ENCODE peak calls at places on chromosomes 2 and 18, in four cellular contexts. J is neuronal stem cell, R is GDM1, H is coronary artery. C is an unnamed sample.

GRCh38 chr18:34847408-34847807 is 137.3 kb downstream of the DTNA start:
- DNase-seq in R (no peak), J (no peak), H (no peak), C (no peak)

GRCh38 chr2:205887637-205888036 is 198.3 kb downstream of the INO80D start:
- DNase-seq in R (no peak), H (no peak), J (no peak), C (no peak)

GRCh38 chr2:170512271-170512670 is 202.9 kb upstream of the SP5 start:
- DNase-seq in J (no peak), H (no peak), R (no peak), C (no peak)

GRCh38 chr18:50398947-50399346 is 24.1 kb downstream of the SKA1 start:
- DNase-seq in R (no peak), H (no peak), J (no peak), C (no peak)

GRCh38 chr18:68148862-68149261 is 566.0 kb downstream of the TMX3 start:
- DNase-seq in H (no peak), J (peak), R (no peak), C (no peak)

GRCh38 chr18:48002933-48003365 is 72.5 kb upstream of the SMAD2 start:
- DNase-seq in R (no peak), H (no peak), J (no peak), C (peak)

GRCh38 chr2:71801969-71802368 is 345.7 kb downstream of the CYP26B1 start:
- DNase-seq in R (no peak), J (peak), H (peak), C (no peak)

GRCh38 chr2:156562136-156562535 is 126.0 kb downstream of the GPD2 start:
- DNase-seq in R (no peak), H (no peak), J (no peak), C (no peak)

GRCh38 chr2:71531522-71532047 is 78.2 kb downstream of the DYSF start:
- DNase-seq in H (no peak), J (no peak), R (no peak), C (no peak)

GRCh38 chr2:28821295-28821958 is 10.8 kb downstream of the SPDYA start:
- DNase-seq in H (no peak), J (peak), R (peak), C (no peak)

GRCh38 chr2:29113891-29114321 is 1.3 kb upstream of the CLIP4 start:
- DNase-seq in R (no peak), H (no peak), J (no peak), C (peak)

GRCh38 chr18:43785145-43785544 is 507.9 kb upstream of the SYT4 start:
- DNase-seq in J (no peak), R (no peak), H (no peak), C (no peak)

GRCh38 chr18:31609886-31610646 is 18.4 kb downstream of the TTR start:
- DNase-seq in R (no peak), J (no peak), H (no peak), C (no peak)

GRCh38 chr18:6328624-6329016 is 86.1 kb downstream of the L3MBTL4 start:
- DNase-seq in R (no peak), J (no peak), H (no peak), C (no peak)

GRCh38 chr18:49520661-49521145 is 33.7 kb upstream of the C18orf32 start:
- DNase-seq in H (no peak), J (no peak), R (no peak), C (no peak)

GRCh38 chr18:65607161-65607560 is 143.7 kb upstream of the CDH7 start:
- DNase-seq in R (no peak), H (no peak), J (no peak), C (no peak)

GRCh38 chr2:173355132-173355865 is 627 bp downstream of the CDCA7 start:
- DNase-seq in J (peak), H (no peak), R (peak), C (peak)